ENCODE peak calls at places on chromosomes 6 and 20, in eight cellular contexts. T, M, U, L, D, R, N and I are unnamed samples.

GRCh38 chr6:84762220-84762940 is 2.0 kb downstream of the TBX18 start:
- DNase-seq in T (no peak), L (no peak), U (no peak), R (no peak), N (peak; percentile 50), D (peak; percentile 69), M (no peak), I (no peak)

GRCh38 chr20:45290677-45291355 is 15.8 kb upstream of the RBPJL start:
- DNase-seq in U (peak; percentile 31), M (peak; percentile 37), N (peak; percentile 84), R (peak; percentile 78), L (peak; percentile 49), D (peak; percentile 84), T (peak; percentile 60), I (peak; percentile 80)

GRCh38 chr20:43375586-43375985 is 82.1 kb upstream of the SRSF6 start:
- DNase-seq in U (no peak), M (no peak), N (no peak), R (no peak), D (no peak), L (no peak), T (peak; percentile 33), I (no peak)

GRCh38 chr6:138107078-138107751 is at the start of gene PERP:
- DNase-seq in T (peak; percentile 51), D (peak; percentile 62), R (no peak), U (no peak), N (peak; percentile 47), L (peak; percentile 35), M (peak; percentile 41), I (peak; percentile 80)

GRCh38 chr6:109296305-109296915 is 85.9 kb downstream of the CD164 start:
- DNase-seq in D (no peak), L (no peak), N (no peak), T (no peak), R (no peak), U (no peak), M (no peak), I (peak; percentile 29)

GRCh38 chr6:2266845-2267244 is 21.4 kb upstream of the GMDS start:
- DNase-seq in U (no peak), L (no peak), T (no peak), N (no peak), M (no peak), D (no peak), R (no peak), I (no peak)

GRCh38 chr20:38789503-38790209 is 15.8 kb upstream of the PPP1R16B start:
- DNase-seq in L (no peak), D (no peak), U (no peak), M (no peak), N (no peak), R (no peak), T (peak; percentile 40), I (no peak)

GRCh38 chr6:133681880-133682279 is 207.0 kb upstream of the TCF21 start:
- DNase-seq in T (no peak), R (no peak), M (no peak), L (no peak), D (no peak), U (no peak), N (no peak), I (no peak)

GRCh38 chr6:125858427-125859320 is 67.9 kb downstream of the NCOA7 start:
- DNase-seq in R (no peak), T (peak; percentile 43), U (peak; percentile 73), L (no peak), N (peak; percentile 55), M (no peak), D (peak; percentile 72), I (no peak)

GRCh38 chr6:147131728-147132127 is 72.5 kb upstream of the STXBP5 start:
- DNase-seq in D (no peak), R (no peak), L (no peak), N (no peak), T (no peak), U (no peak), M (no peak), I (no peak)

GRCh38 chr6:50541941-50542340 is 171.4 kb upstream of the TFAP2D start:
- DNase-seq in U (no peak), N (no peak), M (no peak), L (no peak), R (no peak), T (no peak), D (no peak), I (no peak)

GRCh38 chr20:19460386-19460785 is 247.9 kb downstream of the SLC24A3 start:
- DNase-seq in T (no peak), N (no peak), D (peak; percentile 64), R (peak; percentile 54), U (no peak), M (no peak), L (no peak), I (no peak)

GRCh38 chr6:158572653-158573541 is 13.0 kb downstream of the TMEM181 start:
- DNase-seq in L (no peak), R (peak; percentile 40), T (no peak), U (no peak), N (no peak), M (no peak), D (no peak), I (no peak)

GRCh38 chr20:1320016-1320415 is 8.9 kb downstream of the SDCBP2 start:
- DNase-seq in M (no peak), D (no peak), T (no peak), U (no peak), L (no peak), R (no peak), N (no peak), I (no peak)

GRCh38 chr6:115935361-115935760 is 125.3 kb downstream of the FRK start:
- DNase-seq in D (no peak), N (no peak), T (no peak), M (no peak), U (no peak), L (no peak), R (no peak), I (no peak)

GRCh38 chr6:11538049-11538798 is 675 bp downstream of the TMEM170B start:
- DNase-seq in D (peak; percentile 26), M (peak; percentile 2), R (peak; percentile 76), T (no peak), U (no peak), N (peak; percentile 47), L (peak; percentile 12), I (peak; percentile 62)

GRCh38 chr6:159989882-159990480 is 21.1 kb downstream of the IGF2R start:
- DNase-seq in M (no peak), T (peak; percentile 34), N (no peak), R (no peak), U (no peak), D (no peak), L (no peak), I (no peak)

GRCh38 chr6:36625161-36625919 is 31.2 kb downstream of the SRSF3 start:
- DNase-seq in M (no peak), U (peak; percentile 81), T (no peak), D (peak; percentile 80), R (peak; percentile 83), L (no peak), N (no peak), I (peak; percentile 75)

GRCh38 chr6:123659960-123660748 is 23.4 kb upstream of the TRDN start:
- DNase-seq in M (no peak), U (no peak), T (no peak), N (no peak), L (no peak), R (no peak), D (no peak), I (no peak)

GRCh38 chr6:108080010-108080780 is 5.7 kb upstream of the OSTM1 start:
- DNase-seq in L (no peak), N (no peak), T (no peak), R (no peak), D (peak; percentile 26), U (peak; percentile 76), M (no peak), I (no peak)

GRCh38 chr20:32761831-32762753 is at the start of gene DNMT3B:
- DNase-seq in L (peak; percentile 46), M (peak; percentile 46), T (peak; percentile 52), D (peak; percentile 90), R (no peak), N (peak; percentile 84), U (peak; percentile 40), I (peak; percentile 78)

GRCh38 chr20:35000311-35000921 is 44.7 kb downstream of the MYH7B start:
- DNase-seq in N (no peak), R (no peak), L (no peak), M (no peak), U (no peak), T (no peak), D (no peak), I (no peak)

GRCh38 chr6:127190552-127190951 is 72.1 kb downstream of the RSPO3 start:
- DNase-seq in T (no peak), D (no peak), N (no peak), M (no peak), U (peak; percentile 29), L (no peak), R (no peak), I (peak; percentile 31)

GRCh38 chr20:40717343-40717865 is 28.4 kb upstream of the MAFB start:
- DNase-seq in D (no peak), L (no peak), R (no peak), N (no peak), U (no peak), T (no peak), M (no peak), I (peak; percentile 36)

GRCh38 chr6:119541132-119541905 is 191.8 kb upstream of the MAN1A1 start:
- DNase-seq in N (no peak), M (no peak), T (peak; percentile 76), R (no peak), L (no peak), U (peak; percentile 98), D (peak; percentile 67), I (no peak)